ENCODE peak calls at places on chromosomes 1 and 21, in nine cellular contexts. One of them, this sample, is unnamed.

GRCh38 chr1:63448741-63449140 is 74.3 kb downstream of the ITGB3BP start:
- DNase-seq in lower lobe of right lung: no peak
- DNase-seq in mesendoderm: no peak
- DNase-seq in transverse colon: no peak
- DNase-seq in uterus: no peak
- DNase-seq in pancreas: no peak
- DNase-seq in prostate gland: no peak
- DNase-seq in GM23248: peak
- DNase-seq in IMR-90: peak
- DNase-seq in this sample: no peak

GRCh38 chr1:162357681-162358266 is 18.9 kb downstream of the SPATA46 start:
- DNase-seq in pancreas: no peak
- DNase-seq in mesendoderm: peak
- DNase-seq in GM23248: peak
- DNase-seq in transverse colon: no peak
- DNase-seq in IMR-90: peak
- DNase-seq in uterus: no peak
- DNase-seq in lower lobe of right lung: no peak
- DNase-seq in prostate gland: no peak
- DNase-seq in this sample: no peak

GRCh38 chr1:156083800-156084790 is 1.8 kb upstream of the MEX3A start:
- DNase-seq in prostate gland: no peak
- DNase-seq in IMR-90: no peak
- DNase-seq in mesendoderm: peak
- DNase-seq in lower lobe of right lung: no peak
- DNase-seq in transverse colon: no peak
- DNase-seq in pancreas: no peak
- DNase-seq in GM23248: peak
- DNase-seq in uterus: no peak
- DNase-seq in this sample: no peak

GRCh38 chr1:184408580-184408979 is 21.8 kb downstream of the C1orf21 start:
- DNase-seq in prostate gland: no peak
- DNase-seq in uterus: no peak
- DNase-seq in lower lobe of right lung: no peak
- DNase-seq in pancreas: no peak
- DNase-seq in GM23248: no peak
- DNase-seq in mesendoderm: peak
- DNase-seq in IMR-90: no peak
- DNase-seq in transverse colon: no peak
- DNase-seq in this sample: no peak

GRCh38 chr1:155940993-155941844 is at the start of gene RXFP4:
- DNase-seq in pancreas: no peak
- DNase-seq in mesendoderm: no peak
- DNase-seq in prostate gland: no peak
- DNase-seq in uterus: no peak
- DNase-seq in IMR-90: no peak
- DNase-seq in GM23248: peak
- DNase-seq in lower lobe of right lung: peak
- DNase-seq in transverse colon: peak
- DNase-seq in this sample: no peak

GRCh38 chr1:38958967-38959366 is 17.3 kb upstream of the RHBDL2 start:
- DNase-seq in prostate gland: no peak
- DNase-seq in uterus: no peak
- DNase-seq in pancreas: no peak
- DNase-seq in mesendoderm: peak
- DNase-seq in IMR-90: peak
- DNase-seq in transverse colon: no peak
- DNase-seq in GM23248: peak
- DNase-seq in lower lobe of right lung: no peak
- DNase-seq in this sample: no peak

GRCh38 chr1:245085508-245086095 is 69.2 kb upstream of the KIF26B start:
- DNase-seq in lower lobe of right lung: no peak
- DNase-seq in uterus: no peak
- DNase-seq in pancreas: no peak
- DNase-seq in mesendoderm: no peak
- DNase-seq in transverse colon: no peak
- DNase-seq in prostate gland: no peak
- DNase-seq in GM23248: peak
- DNase-seq in IMR-90: peak
- DNase-seq in this sample: peak

GRCh38 chr1:204426035-204426436 is 14.4 kb upstream of the PPP1R15B start:
- DNase-seq in GM23248: peak
- DNase-seq in IMR-90: peak
- DNase-seq in mesendoderm: peak
- DNase-seq in pancreas: no peak
- DNase-seq in transverse colon: no peak
- DNase-seq in uterus: peak
- DNase-seq in prostate gland: no peak
- DNase-seq in lower lobe of right lung: no peak
- DNase-seq in this sample: no peak

GRCh38 chr1:118118469-118118868 is 66.6 kb downstream of the SPAG17 start:
- DNase-seq in lower lobe of right lung: peak
- DNase-seq in transverse colon: no peak
- DNase-seq in uterus: no peak
- DNase-seq in IMR-90: no peak
- DNase-seq in GM23248: no peak
- DNase-seq in pancreas: peak
- DNase-seq in prostate gland: no peak
- DNase-seq in mesendoderm: no peak
- DNase-seq in this sample: no peak

GRCh38 chr1:159817276-159818041 is 9.2 kb upstream of the SLAMF8 start:
- DNase-seq in IMR-90: no peak
- DNase-seq in GM23248: peak
- DNase-seq in mesendoderm: no peak
- DNase-seq in uterus: no peak
- DNase-seq in prostate gland: no peak
- DNase-seq in pancreas: peak
- DNase-seq in lower lobe of right lung: no peak
- DNase-seq in transverse colon: no peak
- DNase-seq in this sample: peak

GRCh38 chr1:201999625-202000238 is 10.7 kb upstream of the ELF3 start:
- DNase-seq in prostate gland: no peak
- DNase-seq in lower lobe of right lung: no peak
- DNase-seq in mesendoderm: peak
- DNase-seq in uterus: no peak
- DNase-seq in GM23248: peak
- DNase-seq in IMR-90: peak
- DNase-seq in transverse colon: peak
- DNase-seq in pancreas: peak
- DNase-seq in this sample: no peak

GRCh38 chr1:32992489-32993214 is 28.0 kb upstream of the RNF19B start:
- DNase-seq in mesendoderm: peak
- DNase-seq in uterus: peak
- DNase-seq in prostate gland: peak
- DNase-seq in transverse colon: peak
- DNase-seq in pancreas: no peak
- DNase-seq in GM23248: peak
- DNase-seq in lower lobe of right lung: peak
- DNase-seq in IMR-90: peak
- DNase-seq in this sample: peak

GRCh38 chr1:109925159-109925990 is 14.7 kb downstream of the CSF1 start:
- DNase-seq in transverse colon: no peak
- DNase-seq in mesendoderm: no peak
- DNase-seq in IMR-90: no peak
- DNase-seq in pancreas: no peak
- DNase-seq in prostate gland: no peak
- DNase-seq in lower lobe of right lung: no peak
- DNase-seq in GM23248: no peak
- DNase-seq in uterus: peak
- DNase-seq in this sample: no peak

GRCh38 chr1:155983191-155984023 is 5.1 kb upstream of the ARHGEF2 start:
- DNase-seq in uterus: peak
- DNase-seq in IMR-90: peak
- DNase-seq in lower lobe of right lung: no peak
- DNase-seq in mesendoderm: peak
- DNase-seq in prostate gland: no peak
- DNase-seq in transverse colon: peak
- DNase-seq in pancreas: no peak
- DNase-seq in GM23248: peak
- DNase-seq in this sample: no peak

GRCh38 chr1:174204697-174205308 is 45.5 kb downstream of the RABGAP1L start:
- DNase-seq in mesendoderm: no peak
- DNase-seq in uterus: no peak
- DNase-seq in pancreas: no peak
- DNase-seq in lower lobe of right lung: no peak
- DNase-seq in prostate gland: no peak
- DNase-seq in IMR-90: no peak
- DNase-seq in GM23248: no peak
- DNase-seq in transverse colon: no peak
- DNase-seq in this sample: no peak

GRCh38 chr1:43065191-43065590 is 106.5 kb upstream of the SLC2A1 start:
- DNase-seq in IMR-90: no peak
- DNase-seq in lower lobe of right lung: no peak
- DNase-seq in GM23248: no peak
- DNase-seq in transverse colon: no peak
- DNase-seq in pancreas: no peak
- DNase-seq in mesendoderm: no peak
- DNase-seq in prostate gland: peak
- DNase-seq in uterus: no peak
- DNase-seq in this sample: no peak

GRCh38 chr1:212560933-212561460 is 47.6 kb upstream of the ATF3 start:
- DNase-seq in prostate gland: no peak
- DNase-seq in lower lobe of right lung: no peak
- DNase-seq in mesendoderm: no peak
- DNase-seq in IMR-90: no peak
- DNase-seq in GM23248: no peak
- DNase-seq in transverse colon: no peak
- DNase-seq in uterus: no peak
- DNase-seq in pancreas: no peak
- DNase-seq in this sample: no peak
- H3K27ac ChIP-seq in prostate gland: no peak
- H3K27ac ChIP-seq in lower lobe of right lung: no peak
- H3K27ac ChIP-seq in mesendoderm: no peak
- H3K27ac ChIP-seq in IMR-90: peak
- H3K27ac ChIP-seq in GM23248: peak
- H3K27ac ChIP-seq in transverse colon: peak
- H3K27ac ChIP-seq in uterus: peak
- H3K27ac ChIP-seq in pancreas: no peak
- H3K27ac ChIP-seq in this sample: peak

GRCh38 chr21:44650973-44651675 is 3.3 kb downstream of the KRTAP12-4 start:
- DNase-seq in transverse colon: no peak
- DNase-seq in mesendoderm: no peak
- DNase-seq in uterus: no peak
- DNase-seq in GM23248: no peak
- DNase-seq in prostate gland: no peak
- DNase-seq in lower lobe of right lung: no peak
- DNase-seq in pancreas: no peak
- DNase-seq in IMR-90: no peak
- DNase-seq in this sample: no peak

GRCh38 chr21:44653656-44654575 is 543 bp downstream of the KRTAP12-4 start:
- DNase-seq in prostate gland: no peak
- DNase-seq in GM23248: no peak
- DNase-seq in mesendoderm: no peak
- DNase-seq in transverse colon: no peak
- DNase-seq in pancreas: no peak
- DNase-seq in uterus: no peak
- DNase-seq in IMR-90: no peak
- DNase-seq in lower lobe of right lung: no peak
- DNase-seq in this sample: no peak

GRCh38 chr21:44650265-44650972 is 4.0 kb downstream of the KRTAP12-4 start:
- DNase-seq in transverse colon: no peak
- DNase-seq in IMR-90: no peak
- DNase-seq in uterus: no peak
- DNase-seq in pancreas: no peak
- DNase-seq in lower lobe of right lung: no peak
- DNase-seq in GM23248: no peak
- DNase-seq in mesendoderm: no peak
- DNase-seq in prostate gland: no peak
- DNase-seq in this sample: no peak

GRCh38 chr21:44654576-44654950 is at the start of gene KRTAP12-4:
- DNase-seq in uterus: no peak
- DNase-seq in GM23248: no peak
- DNase-seq in pancreas: no peak
- DNase-seq in transverse colon: no peak
- DNase-seq in lower lobe of right lung: no peak
- DNase-seq in prostate gland: no peak
- DNase-seq in mesendoderm: no peak
- DNase-seq in IMR-90: no peak
- DNase-seq in this sample: no peak

DNA sequence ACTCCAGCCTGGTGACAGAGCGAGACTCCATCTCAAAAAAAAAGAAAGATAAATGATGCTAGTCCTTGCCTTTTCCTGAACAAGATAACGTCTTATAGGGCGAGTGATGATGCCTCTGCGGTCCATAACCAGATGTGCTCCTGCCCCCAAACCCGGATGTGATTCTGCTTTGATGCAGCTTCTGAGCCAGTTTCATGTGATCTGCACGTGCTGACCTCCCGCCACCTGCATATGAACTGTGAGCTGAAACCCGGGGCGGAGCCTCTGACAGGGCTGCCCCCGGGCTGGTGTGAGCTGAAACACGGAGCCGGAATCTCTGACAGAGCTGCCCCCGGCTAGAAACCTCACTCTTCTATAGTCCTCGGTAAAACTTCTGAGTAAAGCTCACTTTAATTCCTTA is 1.3 kb downstream of the KRTAP12-4 start:
- DNase-seq in prostate gland: no peak
- DNase-seq in GM23248: no peak
- DNase-seq in IMR-90: no peak
- DNase-seq in lower lobe of right lung: no peak
- DNase-seq in mesendoderm: no peak
- DNase-seq in uterus: no peak
- DNase-seq in pancreas: no peak
- DNase-seq in transverse colon: no peak
- DNase-seq in this sample: no peak
- H3K27ac ChIP-seq in prostate gland: no peak
- H3K27ac ChIP-seq in GM23248: no peak
- H3K27ac ChIP-seq in IMR-90: no peak
- H3K27ac ChIP-seq in lower lobe of right lung: no peak
- H3K27ac ChIP-seq in mesendoderm: no peak
- H3K27ac ChIP-seq in uterus: no peak
- H3K27ac ChIP-seq in pancreas: no peak
- H3K27ac ChIP-seq in transverse colon: no peak
- H3K27ac ChIP-seq in this sample: no peak

GRCh38 chr1:200388791-200389190 is 21.0 kb downstream of the ZNF281 start:
- DNase-seq in prostate gland: no peak
- DNase-seq in GM23248: no peak
- DNase-seq in IMR-90: no peak
- DNase-seq in pancreas: no peak
- DNase-seq in uterus: no peak
- DNase-seq in mesendoderm: no peak
- DNase-seq in transverse colon: no peak
- DNase-seq in lower lobe of right lung: no peak
- DNase-seq in this sample: no peak
- H3K27ac ChIP-seq in prostate gland: no peak
- H3K27ac ChIP-seq in GM23248: no peak
- H3K27ac ChIP-seq in IMR-90: no peak
- H3K27ac ChIP-seq in pancreas: no peak
- H3K27ac ChIP-seq in uterus: no peak
- H3K27ac ChIP-seq in mesendoderm: peak
- H3K27ac ChIP-seq in transverse colon: no peak
- H3K27ac ChIP-seq in lower lobe of right lung: no peak
- H3K27ac ChIP-seq in this sample: no peak

DNA sequence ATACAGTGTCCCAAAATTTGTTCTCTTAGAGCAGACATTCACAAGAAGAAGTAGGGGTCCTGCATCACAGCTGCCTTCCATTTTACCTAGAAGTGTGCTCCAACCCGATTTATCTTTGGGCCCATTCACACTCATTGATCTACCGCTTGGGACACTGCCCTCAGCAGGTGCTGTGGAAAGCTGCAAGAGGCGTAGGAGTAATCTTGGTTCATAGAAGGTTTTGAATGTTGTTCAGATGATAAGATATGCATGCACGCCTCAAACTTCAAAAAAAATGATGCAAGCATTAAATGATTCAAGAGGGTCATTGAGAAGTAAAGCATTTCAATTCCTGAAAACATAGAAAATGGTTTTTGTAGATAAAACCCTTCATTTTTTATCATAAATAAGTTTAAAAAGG is 18.6 kb upstream of the C1orf105 start:
- DNase-seq in lower lobe of right lung: no peak
- DNase-seq in prostate gland: no peak
- DNase-seq in pancreas: no peak
- DNase-seq in uterus: no peak
- DNase-seq in mesendoderm: peak
- DNase-seq in GM23248: no peak
- DNase-seq in transverse colon: no peak
- DNase-seq in IMR-90: no peak
- DNase-seq in this sample: no peak
- H3K27ac ChIP-seq in lower lobe of right lung: no peak
- H3K27ac ChIP-seq in prostate gland: no peak
- H3K27ac ChIP-seq in pancreas: no peak
- H3K27ac ChIP-seq in uterus: no peak
- H3K27ac ChIP-seq in mesendoderm: no peak
- H3K27ac ChIP-seq in GM23248: no peak
- H3K27ac ChIP-seq in transverse colon: no peak
- H3K27ac ChIP-seq in IMR-90: no peak
- H3K27ac ChIP-seq in this sample: no peak